ENCODE peak calls at places on chromosomes 4 and X, in seven cellular contexts. One of them, this sample, is unnamed.

GRCh38 chrX:150099316-150099715 is 161.0 kb upstream of the EOLA2 start:
- DNase-seq in IMR-90: no peak
- DNase-seq in mesenchymal stem cell: no peak
- DNase-seq in mesendoderm: no peak
- DNase-seq in H1: no peak
- DNase-seq in H9: no peak
- DNase-seq in trophoblast cell: no peak
- DNase-seq in this sample: no peak

GRCh38 chr4:82851902-82852750 is 38.8 kb downstream of the SEC31A start:
- DNase-seq in trophoblast cell: no peak
- DNase-seq in mesenchymal stem cell: peak
- DNase-seq in IMR-90: peak
- DNase-seq in mesendoderm: peak
- DNase-seq in H9: no peak
- DNase-seq in H1: no peak
- DNase-seq in this sample: peak

GRCh38 chr4:153929651-153930050 is 140.8 kb upstream of the SFRP2 start:
- DNase-seq in trophoblast cell: no peak
- DNase-seq in mesendoderm: no peak
- DNase-seq in mesenchymal stem cell: no peak
- DNase-seq in H9: no peak
- DNase-seq in IMR-90: no peak
- DNase-seq in H1: no peak
- DNase-seq in this sample: peak

GRCh38 chr4:118760493-118760892 is 75.3 kb downstream of the METTL14 start:
- DNase-seq in H1: no peak
- DNase-seq in trophoblast cell: no peak
- DNase-seq in mesenchymal stem cell: no peak
- DNase-seq in mesendoderm: no peak
- DNase-seq in IMR-90: no peak
- DNase-seq in H9: no peak
- DNase-seq in this sample: no peak

GRCh38 chr4:168162604-168163003 is 70.3 kb downstream of the ANXA10 start:
- DNase-seq in H1: no peak
- DNase-seq in trophoblast cell: no peak
- DNase-seq in mesendoderm: peak
- DNase-seq in IMR-90: peak
- DNase-seq in mesenchymal stem cell: peak
- DNase-seq in H9: no peak
- DNase-seq in this sample: no peak

GRCh38 chr4:128357286-128357685 is 69.7 kb upstream of the PGRMC2 start:
- DNase-seq in H9: no peak
- DNase-seq in H1: no peak
- DNase-seq in trophoblast cell: no peak
- DNase-seq in mesenchymal stem cell: no peak
- DNase-seq in IMR-90: no peak
- DNase-seq in mesendoderm: no peak
- DNase-seq in this sample: no peak

GRCh38 chrX:68989456-68989855 is 160.6 kb downstream of the EFNB1 start:
- DNase-seq in mesenchymal stem cell: no peak
- DNase-seq in H9: peak
- DNase-seq in IMR-90: no peak
- DNase-seq in mesendoderm: no peak
- DNase-seq in trophoblast cell: no peak
- DNase-seq in H1: no peak
- DNase-seq in this sample: no peak

GRCh38 chr4:124997907-124998306 is 285.4 kb upstream of the ANKRD50 start:
- DNase-seq in IMR-90: no peak
- DNase-seq in trophoblast cell: no peak
- DNase-seq in mesenchymal stem cell: no peak
- DNase-seq in H1: no peak
- DNase-seq in H9: no peak
- DNase-seq in mesendoderm: no peak
- DNase-seq in this sample: no peak

GRCh38 chrX:70132244-70132643 is 1.0 kb upstream of the IGBP1 start:
- DNase-seq in IMR-90: no peak
- DNase-seq in H1: no peak
- DNase-seq in trophoblast cell: no peak
- DNase-seq in H9: no peak
- DNase-seq in mesendoderm: no peak
- DNase-seq in mesenchymal stem cell: no peak
- DNase-seq in this sample: no peak

GRCh38 chr4:76377922-76378321 is 43.0 kb downstream of the CCDC158 start:
- DNase-seq in mesenchymal stem cell: peak
- DNase-seq in mesendoderm: peak
- DNase-seq in IMR-90: peak
- DNase-seq in trophoblast cell: no peak
- DNase-seq in H9: no peak
- DNase-seq in H1: peak
- DNase-seq in this sample: peak

GRCh38 chr4:104967034-104967401 is 179.7 kb upstream of the TET2 start:
- DNase-seq in H9: no peak
- DNase-seq in mesenchymal stem cell: no peak
- DNase-seq in mesendoderm: no peak
- DNase-seq in H1: no peak
- DNase-seq in IMR-90: no peak
- DNase-seq in trophoblast cell: peak
- DNase-seq in this sample: no peak

GRCh38 chrX:153387345-153387744 is 13.8 kb downstream of the PNMA6E start:
- DNase-seq in mesenchymal stem cell: no peak
- DNase-seq in trophoblast cell: no peak
- DNase-seq in mesendoderm: no peak
- DNase-seq in H9: peak
- DNase-seq in IMR-90: no peak
- DNase-seq in H1: no peak
- DNase-seq in this sample: no peak

GRCh38 chrX:154779261-154779660 is 16.6 kb downstream of the DKC1 start:
- DNase-seq in mesenchymal stem cell: peak
- DNase-seq in trophoblast cell: peak
- DNase-seq in IMR-90: peak
- DNase-seq in H9: no peak
- DNase-seq in mesendoderm: no peak
- DNase-seq in H1: no peak
- DNase-seq in this sample: no peak

GRCh38 chr4:88969271-88969670 is 87.7 kb downstream of the FAM13A start:
- DNase-seq in mesendoderm: no peak
- DNase-seq in trophoblast cell: peak
- DNase-seq in H9: no peak
- DNase-seq in IMR-90: no peak
- DNase-seq in H1: no peak
- DNase-seq in mesenchymal stem cell: no peak
- DNase-seq in this sample: no peak

GRCh38 chr4:54658321-54659093 is 750 bp downstream of the KIT start:
- DNase-seq in IMR-90: peak
- DNase-seq in H9: peak
- DNase-seq in H1: peak
- DNase-seq in mesenchymal stem cell: peak
- DNase-seq in mesendoderm: peak
- DNase-seq in trophoblast cell: peak
- DNase-seq in this sample: peak

DNA sequence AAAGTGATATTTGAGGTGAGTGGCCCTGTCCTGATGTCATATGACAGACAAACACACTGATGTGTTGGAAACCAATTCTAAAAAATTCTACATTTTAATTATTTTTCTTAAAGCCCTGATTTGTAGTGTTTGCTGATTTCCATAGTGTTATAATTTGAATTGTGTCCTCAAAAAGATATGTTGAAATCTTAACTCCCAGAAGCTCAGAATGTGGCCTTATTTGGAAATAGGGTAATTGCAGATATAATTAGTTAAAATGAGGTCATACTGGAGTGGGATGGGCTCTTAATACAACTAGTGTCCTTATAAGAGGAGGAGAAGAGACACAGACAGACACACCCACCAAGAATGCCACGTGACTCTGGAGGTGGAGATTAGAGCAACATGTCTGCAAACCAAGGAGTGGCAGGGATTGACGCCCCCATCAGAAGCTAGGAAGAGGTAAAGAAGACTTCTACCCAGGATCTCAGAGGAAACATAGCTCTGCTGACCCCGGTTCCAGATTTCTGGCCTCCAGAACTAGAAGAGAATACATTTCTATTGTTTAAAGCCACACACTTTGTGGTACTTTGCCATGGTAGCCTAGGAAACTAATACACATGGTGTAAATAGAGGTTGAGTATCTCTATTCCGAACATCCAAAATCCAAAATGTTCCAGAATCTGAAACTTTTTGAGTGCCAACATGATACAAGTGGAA is 70.5 kb upstream of the IRF2 start:
- DNase-seq in mesenchymal stem cell: no peak
- DNase-seq in H1: no peak
- DNase-seq in mesendoderm: peak
- DNase-seq in H9: no peak
- DNase-seq in IMR-90: no peak
- DNase-seq in trophoblast cell: no peak
- DNase-seq in this sample: no peak
- H4K8ac ChIP-seq in mesenchymal stem cell: no peak
- H4K8ac ChIP-seq in H1: no peak
- H4K8ac ChIP-seq in mesendoderm: no peak
- H4K8ac ChIP-seq in H9: no peak
- H4K8ac ChIP-seq in IMR-90: no peak
- H4K8ac ChIP-seq in trophoblast cell: no peak
- H4K8ac ChIP-seq in this sample: no peak

GRCh38 chrX:130994671-130995070 is 63.5 kb upstream of the ARHGAP36 start:
- DNase-seq in H9: no peak
- DNase-seq in mesenchymal stem cell: peak
- DNase-seq in IMR-90: peak
- DNase-seq in trophoblast cell: peak
- DNase-seq in mesendoderm: peak
- DNase-seq in H1: peak
- DNase-seq in this sample: peak
- H4K8ac ChIP-seq in H9: no peak
- H4K8ac ChIP-seq in mesenchymal stem cell: no peak
- H4K8ac ChIP-seq in IMR-90: no peak
- H4K8ac ChIP-seq in trophoblast cell: no peak
- H4K8ac ChIP-seq in mesendoderm: no peak
- H4K8ac ChIP-seq in H1: no peak
- H4K8ac ChIP-seq in this sample: no peak

GRCh38 chr4:176981551-176981950 is 188.8 kb upstream of the VEGFC start:
- DNase-seq in H9: no peak
- DNase-seq in H1: no peak
- DNase-seq in mesendoderm: no peak
- DNase-seq in trophoblast cell: no peak
- DNase-seq in IMR-90: peak
- DNase-seq in mesenchymal stem cell: peak
- DNase-seq in this sample: no peak
- H4K8ac ChIP-seq in H9: no peak
- H4K8ac ChIP-seq in H1: no peak
- H4K8ac ChIP-seq in mesendoderm: no peak
- H4K8ac ChIP-seq in trophoblast cell: no peak
- H4K8ac ChIP-seq in IMR-90: no peak
- H4K8ac ChIP-seq in mesenchymal stem cell: no peak
- H4K8ac ChIP-seq in this sample: no peak

GRCh38 chr4:70946944-70947343 is 44.8 kb downstream of the MOB1B start:
- DNase-seq in mesenchymal stem cell: no peak
- DNase-seq in mesendoderm: no peak
- DNase-seq in trophoblast cell: no peak
- DNase-seq in IMR-90: peak
- DNase-seq in H1: no peak
- DNase-seq in H9: no peak
- DNase-seq in this sample: no peak
- H4K8ac ChIP-seq in mesenchymal stem cell: no peak
- H4K8ac ChIP-seq in mesendoderm: no peak
- H4K8ac ChIP-seq in trophoblast cell: no peak
- H4K8ac ChIP-seq in IMR-90: no peak
- H4K8ac ChIP-seq in H1: no peak
- H4K8ac ChIP-seq in H9: no peak
- H4K8ac ChIP-seq in this sample: no peak

DNA sequence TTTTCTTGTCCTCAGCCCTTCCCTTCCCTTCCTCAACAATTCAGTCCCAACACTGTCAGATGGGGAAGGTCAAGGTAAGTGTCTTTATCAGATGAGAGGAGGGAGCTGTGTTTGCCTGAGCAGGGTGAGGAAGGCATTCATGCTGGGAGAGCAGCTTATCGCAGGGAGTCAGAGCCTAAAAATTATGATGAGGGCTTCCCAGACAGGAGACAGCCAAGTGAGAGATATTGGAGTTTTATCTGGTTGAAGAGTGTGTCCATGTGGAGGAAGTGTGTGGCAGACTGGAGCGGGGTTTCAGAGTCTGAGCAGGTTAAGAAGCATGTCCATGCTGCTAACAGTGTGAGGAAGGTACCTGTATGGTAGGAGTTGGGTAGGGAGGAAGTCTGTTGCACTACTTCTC is 18.4 kb downstream of the BEX4 start:
- DNase-seq in IMR-90: no peak
- DNase-seq in mesendoderm: no peak
- DNase-seq in trophoblast cell: no peak
- DNase-seq in H9: no peak
- DNase-seq in H1: no peak
- DNase-seq in mesenchymal stem cell: no peak
- DNase-seq in this sample: no peak
- H4K8ac ChIP-seq in IMR-90: no peak
- H4K8ac ChIP-seq in mesendoderm: no peak
- H4K8ac ChIP-seq in trophoblast cell: no peak
- H4K8ac ChIP-seq in H9: no peak
- H4K8ac ChIP-seq in H1: no peak
- H4K8ac ChIP-seq in mesenchymal stem cell: no peak
- H4K8ac ChIP-seq in this sample: no peak

DNA sequence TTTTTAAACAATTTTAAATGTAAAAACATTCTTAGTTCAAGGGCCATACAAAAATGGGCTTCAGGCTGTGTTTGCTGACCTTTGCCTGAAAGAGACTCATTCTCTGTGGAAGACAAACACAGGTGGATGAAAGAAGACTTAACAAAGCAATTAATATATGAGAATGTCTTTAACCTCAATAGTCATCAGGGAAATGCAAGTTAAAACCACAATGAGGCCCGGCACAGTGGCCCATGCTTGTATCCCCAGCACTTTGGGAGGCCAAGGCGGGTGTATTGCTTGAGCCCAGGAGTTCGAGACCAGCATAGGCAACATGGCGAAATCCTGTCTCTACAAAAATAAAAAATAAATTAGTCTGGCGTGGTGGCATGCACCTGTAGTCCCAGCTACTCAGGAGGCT is 7.1 kb upstream of the SMARCA1 start:
- DNase-seq in mesendoderm: no peak
- DNase-seq in mesenchymal stem cell: no peak
- DNase-seq in H1: no peak
- DNase-seq in IMR-90: no peak
- DNase-seq in trophoblast cell: no peak
- DNase-seq in H9: no peak
- DNase-seq in this sample: no peak
- H4K8ac ChIP-seq in mesendoderm: no peak
- H4K8ac ChIP-seq in mesenchymal stem cell: no peak
- H4K8ac ChIP-seq in H1: no peak
- H4K8ac ChIP-seq in IMR-90: no peak
- H4K8ac ChIP-seq in trophoblast cell: no peak
- H4K8ac ChIP-seq in H9: no peak
- H4K8ac ChIP-seq in this sample: no peak

GRCh38 chr4:141636077-141636770 is at the start of gene IL15:
- DNase-seq in trophoblast cell: peak
- DNase-seq in mesendoderm: peak
- DNase-seq in mesenchymal stem cell: peak
- DNase-seq in IMR-90: peak
- DNase-seq in H1: peak
- DNase-seq in H9: peak
- DNase-seq in this sample: peak
- H4K8ac ChIP-seq in trophoblast cell: no peak
- H4K8ac ChIP-seq in mesendoderm: no peak
- H4K8ac ChIP-seq in mesenchymal stem cell: peak
- H4K8ac ChIP-seq in IMR-90: peak
- H4K8ac ChIP-seq in H1: peak
- H4K8ac ChIP-seq in H9: no peak
- H4K8ac ChIP-seq in this sample: no peak

GRCh38 chrX:118901991-118902390 is 72.4 kb upstream of the LONRF3 start:
- DNase-seq in H1: no peak
- DNase-seq in mesendoderm: no peak
- DNase-seq in mesenchymal stem cell: no peak
- DNase-seq in IMR-90: no peak
- DNase-seq in H9: no peak
- DNase-seq in trophoblast cell: no peak
- DNase-seq in this sample: no peak
- H4K8ac ChIP-seq in H1: no peak
- H4K8ac ChIP-seq in mesendoderm: no peak
- H4K8ac ChIP-seq in mesenchymal stem cell: no peak
- H4K8ac ChIP-seq in IMR-90: no peak
- H4K8ac ChIP-seq in H9: no peak
- H4K8ac ChIP-seq in trophoblast cell: no peak
- H4K8ac ChIP-seq in this sample: no peak

This sample was measured in neuronal stem cell.